ENCODE peak calls at places on chromosomes 7 and 10, in ten cellular contexts. A, X, I, H, C, Z, O, W, Y and T are unnamed samples.

GRCh38 chr10:119705434-119705831 is 20.4 kb upstream of the INPP5F start:
- DNase-seq in A (no peak), O (no peak), Y (no peak), C (no peak), Z (no peak), W (peak), I (no peak), X (no peak), H (no peak), T (no peak)

GRCh38 chr7:30831227-30831626 is 60.0 kb downstream of the MINDY4 start:
- DNase-seq in H (no peak), C (no peak), A (no peak), W (no peak), I (no peak), X (no peak), Z (no peak), O (no peak), Y (no peak), T (no peak)

GRCh38 chr10:97861351-97861750 is 11.7 kb downstream of the GOLGA7B start:
- DNase-seq in Z (no peak), I (no peak), Y (no peak), A (no peak), O (peak), X (peak), C (no peak), W (no peak), H (no peak), T (peak)

GRCh38 chr10:85900060-85900459 is 466.5 kb downstream of the GRID1 start:
- DNase-seq in A (no peak), C (no peak), I (no peak), Y (no peak), H (no peak), O (no peak), X (no peak), W (no peak), Z (no peak), T (no peak)

GRCh38 chr7:27156901-27157716 is 634 bp upstream of the HOXA7 start:
- DNase-seq in C (no peak), W (no peak), H (no peak), X (peak), O (no peak), A (no peak), I (no peak), Z (no peak), Y (no peak), T (no peak)

GRCh38 chr10:51302316-51302715 is 228.0 kb downstream of the PRKG1 start:
- DNase-seq in Z (no peak), Y (no peak), C (no peak), X (no peak), A (no peak), H (no peak), O (no peak), I (no peak), W (no peak), T (peak)

GRCh38 chr7:116626886-116627285 is 45.1 kb upstream of the MET start:
- DNase-seq in I (no peak), H (no peak), C (no peak), W (no peak), Z (no peak), X (no peak), A (no peak), Y (no peak), O (no peak), T (no peak)

GRCh38 chr7:48337012-48337621 is 165.9 kb downstream of the ABCA13 start:
- DNase-seq in X (no peak), Z (no peak), C (no peak), A (no peak), W (peak), H (peak), Y (no peak), O (peak), I (no peak), T (peak)

GRCh38 chr10:118672766-118673715 is 77.6 kb upstream of the PRLHR start:
- DNase-seq in O (no peak), I (no peak), C (no peak), H (no peak), W (no peak), Z (no peak), X (no peak), A (no peak), Y (no peak), T (no peak)

GRCh38 chr7:106425017-106425719 is 140.4 kb upstream of the NAMPT start:
- DNase-seq in Y (peak), O (peak), I (peak), C (peak), A (peak), W (no peak), X (peak), Z (peak), H (no peak), T (peak)